ENCODE peak calls at places on chromosomes 1 and 21, in six cellular contexts. A is DMS 273 treated with DMSO at 0.1 percent for 48 hours; R is HT1080; C is Daoy; T is T-helper 2 cell; Q is stimulated activated CD8-positive, alpha-beta memory T cell treated with anti-CD3 and anti-CD28 coated beads, Interleukin-2, amount 100 ng/mL, for 1 hour. D is an unnamed sample.

GRCh38 chr1:206734499-206735142 is 36.0 kb upstream of the IL19 start:
- DNase-seq in A (no peak), R (no peak), C (peak), T (peak), Q (peak), D (no peak)

GRCh38 chr1:36881541-36881940 is 152.8 kb downstream of the GRIK3 start:
- DNase-seq in A (no peak), R (no peak), C (no peak), T (no peak), Q (no peak), D (no peak)

GRCh38 chr1:90402893-90403849 is 313.9 kb downstream of the BARHL2 start:
- DNase-seq in A (peak), R (peak), C (peak), T (no peak), Q (no peak), D (no peak)

GRCh38 chr1:226679853-226680516 is 59.1 kb downstream of the ITPKB start:
- DNase-seq in A (no peak), R (no peak), C (no peak), T (peak), Q (peak), D (peak)

GRCh38 chr1:15128520-15129313 is 24.8 kb upstream of the TMEM51 start:
- DNase-seq in A (no peak), R (peak), C (peak), T (peak), Q (peak), D (no peak)

GRCh38 chr1:77888071-77888428 is 374 bp upstream of the NEXN start:
- DNase-seq in A (no peak), R (peak), C (peak), T (no peak), Q (no peak), D (no peak)

GRCh38 chr1:209768354-209768774 is 12.5 kb downstream of the TRAF3IP3 start:
- DNase-seq in A (no peak), R (no peak), C (no peak), T (peak), Q (peak), D (no peak)

GRCh38 chr21:43015906-43016540 is 41.7 kb downstream of the PKNOX1 start:
- DNase-seq in A (no peak), R (no peak), C (no peak), T (no peak), Q (no peak), D (no peak)

GRCh38 chr1:10614377-10615225 is 139.9 kb downstream of the PEX14 start:
- DNase-seq in A (no peak), R (no peak), C (no peak), T (no peak), Q (no peak), D (no peak)

GRCh38 chr1:232339077-232339476 is 290.9 kb downstream of the SIPA1L2 start:
- DNase-seq in A (no peak), R (no peak), C (no peak), T (no peak), Q (no peak), D (no peak)

GRCh38 chr1:23167353-23168078 is 1.1 kb downstream of the LUZP1 start:
- DNase-seq in A (no peak), R (no peak), C (peak), T (peak), Q (no peak), D (no peak)

GRCh38 chr1:210292276-210292851 is 36.3 kb upstream of the HHAT start:
- DNase-seq in A (peak), R (no peak), C (peak), T (peak), Q (no peak), D (no peak)

GRCh38 chr1:9037476-9038337 is 11.5 kb upstream of the SLC2A7 start:
- DNase-seq in A (no peak), R (no peak), C (no peak), T (no peak), Q (no peak), D (no peak)

GRCh38 chr1:47791879-47792608 is 205.1 kb downstream of the TRABD2B start:
- DNase-seq in A (no peak), R (peak), C (peak), T (no peak), Q (no peak), D (no peak)

GRCh38 chr1:174975764-174976163 is 24.0 kb upstream of the CACYBP start:
- DNase-seq in A (no peak), R (no peak), C (no peak), T (no peak), Q (no peak), D (no peak)

GRCh38 chr21:36408568-36408967 is 23.4 kb downstream of the CHAF1B start:
- DNase-seq in A (no peak), R (no peak), C (no peak), T (no peak), Q (no peak), D (no peak)

GRCh38 chr1:1115136-1115829 is 606 bp downstream of the C1orf159 start:
- DNase-seq in A (no peak), R (no peak), C (no peak), T (no peak), Q (no peak), D (no peak)

GRCh38 chr1:100147875-100148274 is 14.9 kb downstream of the TRMT13 start:
- DNase-seq in A (no peak), R (no peak), C (no peak), T (no peak), Q (no peak), D (no peak)

GRCh38 chr1:115429884-115430283 is 91.8 kb upstream of the NGF start:
- DNase-seq in A (no peak), R (peak), C (peak), T (no peak), Q (no peak), D (no peak)

GRCh38 chr21:34795152-34796141 is 126.7 kb downstream of the CLIC6 start:
- DNase-seq in A (no peak), R (no peak), C (no peak), T (no peak), Q (no peak), D (no peak)

GRCh38 chr1:53356637-53357036 is 28.8 kb upstream of the LRP8 start:
- DNase-seq in A (no peak), R (no peak), C (no peak), T (no peak), Q (no peak), D (no peak)

GRCh38 chr1:52970149-52970548 is 43.1 kb downstream of the SCP2 start:
- DNase-seq in A (no peak), R (peak), C (peak), T (no peak), Q (no peak), D (peak)

GRCh38 chr1:10726355-10726754 is 70.1 kb downstream of the CASZ1 start:
- DNase-seq in A (no peak), R (no peak), C (peak), T (no peak), Q (no peak), D (no peak)

GRCh38 chr1:154420172-154420571 is 15.0 kb downstream of the IL6R start:
- DNase-seq in A (no peak), R (peak), C (peak), T (peak), Q (no peak), D (no peak)

GRCh38 chr1:30894508-30894973 is 14.0 kb downstream of the SDC3 start:
- DNase-seq in A (no peak), R (no peak), C (no peak), T (no peak), Q (no peak), D (no peak)

GRCh38 chr1:179226749-179227148 is 2.7 kb downstream of the ABL2 start:
- DNase-seq in A (no peak), R (no peak), C (no peak), T (no peak), Q (no peak), D (no peak)

GRCh38 chr1:94803517-94804441 is 16.4 kb upstream of the SLC44A3 start:
- DNase-seq in A (peak), R (no peak), C (no peak), T (no peak), Q (no peak), D (no peak)

GRCh38 chr1:916173-917075 is 7.3 kb upstream of the SAMD11 start:
- DNase-seq in A (no peak), R (no peak), C (no peak), T (no peak), Q (no peak), D (no peak)

GRCh38 chr1:227779021-227779441 is 36.4 kb upstream of the PRSS38 start:
- DNase-seq in A (no peak), R (no peak), C (no peak), T (no peak), Q (no peak), D (no peak)

GRCh38 chr1:170660874-170661645 is 2.9 kb upstream of the PRRX1 start:
- DNase-seq in A (no peak), R (no peak), C (no peak), T (no peak), Q (no peak), D (no peak)

GRCh38 chr1:205091043-205091740 is 6.9 kb upstream of the TMEM81 start:
- DNase-seq in A (peak), R (no peak), C (no peak), T (no peak), Q (no peak), D (no peak)

GRCh38 chr1:30665621-30666020 is 57.8 kb downstream of the MATN1 start:
- DNase-seq in A (no peak), R (no peak), C (no peak), T (no peak), Q (no peak), D (no peak)

GRCh38 chr1:53470155-53470554 is 11.0 kb downstream of the DMRTB1 start:
- DNase-seq in A (peak), R (no peak), C (peak), T (no peak), Q (no peak), D (no peak)

GRCh38 chr1:156053770-156054499 is at the start of gene UBQLN4:
- DNase-seq in A (peak), R (peak), C (peak), T (peak), Q (peak), D (no peak)

GRCh38 chr1:235397733-235398132 is 30.5 kb downstream of the TBCE start:
- DNase-seq in A (no peak), R (no peak), C (peak), T (no peak), Q (no peak), D (no peak)

GRCh38 chr1:107523061-107523460 is 382.2 kb downstream of the NTNG1 start:
- DNase-seq in A (no peak), R (no peak), C (no peak), T (no peak), Q (no peak), D (no peak)

GRCh38 chr1:201504799-201505504 is 2.0 kb downstream of the CSRP1 start:
- DNase-seq in A (no peak), R (no peak), C (no peak), T (no peak), Q (no peak), D (no peak)

GRCh38 chr1:232578681-232579195 is 51.2 kb downstream of the SIPA1L2 start:
- DNase-seq in A (no peak), R (no peak), C (no peak), T (no peak), Q (no peak), D (no peak)

GRCh38 chr1:52054496-52055065 is 410 bp downstream of the TXNDC12 start:
- DNase-seq in A (no peak), R (no peak), C (no peak), T (no peak), Q (no peak), D (no peak)

GRCh38 chr1:206714331-206715058 is 29.8 kb downstream of the MAPKAPK2 start:
- DNase-seq in A (no peak), R (no peak), C (peak), T (no peak), Q (no peak), D (no peak)